ENCODE peak calls at places on chromosomes 1 and 21, in five cellular contexts. M, G, B, U and J are unnamed samples.

GRCh38 chr1:214511639-214511998 is 39.8 kb downstream of the PTPN14 start:
- DNase-seq in U (no peak), G (no peak), B (no peak), M (no peak), J (no peak)

GRCh38 chr21:34565238-34565637 is 49.7 kb downstream of the RCAN1 start:
- DNase-seq in B (no peak), U (no peak), M (no peak), G (no peak), J (no peak)

GRCh38 chr1:24830680-24831272 is 85.5 kb downstream of the CLIC4 start:
- DNase-seq in M (peak; percentile 68), B (peak; percentile 66), G (peak; percentile 53), U (no peak), J (peak; percentile 58)

GRCh38 chr1:213750231-213751063 is 237.3 kb upstream of the PROX1 start:
- DNase-seq in B (no peak), G (no peak), M (no peak), U (no peak), J (no peak)

GRCh38 chr1:246416261-246416660 is 90.8 kb downstream of the SMYD3 start:
- DNase-seq in G (no peak), M (no peak), B (peak; percentile 32), U (no peak), J (no peak)

GRCh38 chr1:156920233-156921052 is at the start of gene LRRC71:
- DNase-seq in G (peak; percentile 67), M (peak; percentile 79), B (peak; percentile 93), U (peak; percentile 75), J (peak; percentile 62)

GRCh38 chr1:166253076-166253779 is 86.4 kb upstream of the FAM78B start:
- DNase-seq in M (no peak), G (no peak), B (no peak), U (no peak), J (no peak)

GRCh38 chr1:171142081-171142450 is 43.0 kb upstream of the FMO2 start:
- DNase-seq in U (no peak), M (no peak), G (no peak), B (peak; percentile 48), J (no peak)

GRCh38 chr1:205920159-205920558 is 23.1 kb downstream of the SLC26A9 start:
- DNase-seq in B (peak; percentile 34), G (no peak), M (no peak), U (no peak), J (no peak)

GRCh38 chr1:184298321-184299052 is 88.3 kb upstream of the C1orf21 start:
- DNase-seq in G (no peak), U (no peak), B (peak; percentile 30), M (no peak), J (no peak)

GRCh38 chr1:209395169-209395568 is 188.3 kb upstream of the CAMK1G start:
- DNase-seq in B (no peak), M (no peak), G (no peak), U (no peak), J (no peak)

GRCh38 chr1:209400351-209401220 is 182.9 kb upstream of the CAMK1G start:
- DNase-seq in M (no peak), U (no peak), B (no peak), G (no peak), J (no peak)

GRCh38 chr1:209402697-209403096 is 180.8 kb upstream of the CAMK1G start:
- DNase-seq in G (no peak), U (no peak), B (peak; percentile 49), M (no peak), J (no peak)

GRCh38 chr1:209397910-209398309 is 185.6 kb upstream of the CAMK1G start:
- DNase-seq in M (no peak), U (no peak), B (no peak), G (no peak), J (no peak)

GRCh38 chr1:209398330-209398991 is 185.1 kb upstream of the CAMK1G start:
- DNase-seq in U (no peak), M (peak; percentile 88), B (peak; percentile 97), G (no peak), J (no peak)
- H3K27ac ChIP-seq in U (no peak overlapping the region), M (peak overlapping the region; percentile 73), B (peak overlapping the region; percentile 88), G (no peak overlapping the region), J (no peak overlapping the region)

DNA sequence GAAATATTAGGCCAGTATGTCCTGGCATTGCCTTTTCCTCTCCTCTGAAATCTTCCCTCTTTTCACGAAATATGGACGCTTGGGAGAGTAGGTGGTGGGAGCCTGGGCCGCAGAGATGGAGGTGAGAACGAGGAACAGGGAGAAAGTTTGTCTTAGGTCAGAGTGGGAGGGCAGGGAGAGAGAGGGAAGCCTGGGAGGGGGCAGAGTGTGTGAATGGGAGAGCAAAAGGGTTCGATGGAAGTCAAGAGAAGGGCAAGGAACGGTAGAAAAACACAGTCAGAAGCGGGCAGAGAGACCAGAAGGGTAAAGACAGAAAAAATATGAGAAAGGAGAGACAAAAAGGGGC is 1.2 kb downstream of the TRABD2B start:
- DNase-seq in G (no peak), B (no peak), M (no peak), U (no peak), J (no peak)
- H3K9me3 ChIP-seq in G (no peaks in the 10 kb centered on the region), B (no peaks in the 10 kb centered on the region), M (no peaks in the 10 kb centered on the region), U (no peaks in the 10 kb centered on the region), J (no peaks in the 10 kb centered on the region)

GRCh38 chr1:229117664-229118300 is 153.1 kb upstream of the RAB4A start:
- DNase-seq in G (peak; percentile 30), U (peak; percentile 97), B (peak; percentile 64), M (peak; percentile 47), J (no peak)
- H3K27ac ChIP-seq in G (no peak overlapping the region), U (peak overlapping the region; percentile 90), B (no peak overlapping the region), M (peak overlapping the region; percentile 51), J (no peak overlapping the region)

GRCh38 chr1:33497410-33497809 is 25.0 kb downstream of the ZSCAN20 start:
- DNase-seq in U (no peak), B (no peak), G (no peak), M (no peak), J (no peak)
- H3K9me3 ChIP-seq in U (no peaks in the 10 kb centered on the region), B (no peaks in the 10 kb centered on the region), G (peaks cover 6% of the 10 kb centered on the region), M (peaks cover 58% of the 10 kb centered on the region), J (peaks cover 38% of the 10 kb centered on the region)

GRCh38 chr21:17548262-17548661 is 35.4 kb downstream of the CXADR start:
- DNase-seq in M (no peak), G (no peak), U (no peak), B (no peak), J (no peak)
- H3K27ac ChIP-seq in M (no peak overlapping the region), G (no peak overlapping the region), U (no peak overlapping the region), B (no peak overlapping the region), J (no peak overlapping the region)

GRCh38 chr21:28253378-28253777 is 739.3 kb downstream of the LTN1 start:
- DNase-seq in G (no peak), B (peak; percentile 83), M (no peak), U (no peak), J (no peak)
- H3K9me3 ChIP-seq in G (no peaks in the 10 kb centered on the region), B (no peaks in the 10 kb centered on the region), M (no peaks in the 10 kb centered on the region), U (no peaks in the 10 kb centered on the region), J (no peaks in the 10 kb centered on the region)